ENCODE peak calls at places on chromosomes 11 and 22, in four cellular contexts. R is AG10803, F is lower lobe of right lung, D is esophagus squamous epithelium. U is an unnamed sample.

GRCh38 chr11:73860202-73860601 is 16.4 kb downstream of the COA4 start:
- DNase-seq in F (no peak), D (no peak), R (no peak), U (no peak)

GRCh38 chr22:20316844-20317401 is 2.9 kb downstream of the DGCR6L start:
- DNase-seq in F (no peak), D (no peak), R (no peak), U (no peak)

GRCh38 chr11:103530257-103530656 is 421.0 kb downstream of the DYNC2H1 start:
- DNase-seq in F (no peak), R (no peak), D (no peak), U (no peak)

GRCh38 chr22:37518509-37519267 is 527 bp downstream of the CARD10 start:
- DNase-seq in F (no peak), D (no peak), R (no peak), U (no peak)

GRCh38 chr22:35489225-35489624 is 51.4 kb upstream of the RASD2 start:
- DNase-seq in R (no peak), F (no peak), D (no peak), U (peak)

GRCh38 chr11:105244157-105244820 is 104.7 kb upstream of the CARD18 start:
- DNase-seq in R (peak), F (no peak), D (no peak), U (no peak)

GRCh38 chr11:100825610-100826009 is 138.5 kb downstream of the ARHGAP42 start:
- DNase-seq in F (no peak), D (no peak), R (no peak), U (no peak)

GRCh38 chr22:42632096-42632495 is 8.3 kb downstream of the ATP5MGL start:
- DNase-seq in D (no peak), F (no peak), R (no peak), U (no peak)

GRCh38 chr22:41382610-41383009 is 868 bp downstream of the TEF start:
- DNase-seq in R (peak), D (no peak), F (no peak), U (no peak)

GRCh38 chr11:62398011-62398994 is 20.5 kb upstream of the SCGB1A1 start:
- DNase-seq in F (no peak), D (no peak), R (peak), U (peak)

GRCh38 chr22:36773935-36774334 is 2.0 kb downstream of the IFT27 start:
- DNase-seq in D (no peak), R (peak), F (no peak), U (no peak)

GRCh38 chr22:46233231-46233630 is 16.9 kb downstream of the CDPF1 start:
- DNase-seq in D (no peak), F (no peak), R (peak), U (peak)

GRCh38 chr11:45662096-45662664 is 3.2 kb downstream of the CHST1 start:
- DNase-seq in R (no peak), F (no peak), D (no peak), U (peak)

GRCh38 chr11:127485541-127485940 is 485.0 kb upstream of the KIRREL3 start:
- DNase-seq in D (no peak), R (no peak), F (no peak), U (no peak)

GRCh38 chr11:64772318-64773018 is 5.9 kb downstream of the SF1 start:
- DNase-seq in R (no peak), D (no peak), F (no peak), U (no peak)

GRCh38 chr11:32032478-32032877 is 58.4 kb upstream of the RCN1 start:
- DNase-seq in F (no peak), R (peak), D (no peak), U (no peak)

GRCh38 chr11:65606876-65607613 is 7.0 kb downstream of the MAP3K11 start:
- DNase-seq in D (peak), F (peak), R (peak), U (peak)

GRCh38 chr11:84607975-84608787 is 1019.0 kb downstream of the DLG2 start:
- DNase-seq in F (no peak), D (no peak), R (no peak), U (no peak)

GRCh38 chr22:38284042-38284402 is 11.2 kb upstream of the TMEM184B start:
- DNase-seq in F (no peak), D (no peak), R (peak), U (peak)

GRCh38 chr11:116276051-116277044 is 496.4 kb downstream of the BUD13 start:
- DNase-seq in F (peak), R (peak), D (no peak), U (peak)

GRCh38 chr22:43818981-43819690 is 7.0 kb upstream of the EFCAB6 start:
- DNase-seq in R (no peak), D (no peak), F (no peak), U (no peak)

GRCh38 chr22:40621309-40622151 is 15.0 kb downstream of the MRTFA start:
- DNase-seq in R (no peak), D (no peak), F (no peak), U (no peak)

DNA sequence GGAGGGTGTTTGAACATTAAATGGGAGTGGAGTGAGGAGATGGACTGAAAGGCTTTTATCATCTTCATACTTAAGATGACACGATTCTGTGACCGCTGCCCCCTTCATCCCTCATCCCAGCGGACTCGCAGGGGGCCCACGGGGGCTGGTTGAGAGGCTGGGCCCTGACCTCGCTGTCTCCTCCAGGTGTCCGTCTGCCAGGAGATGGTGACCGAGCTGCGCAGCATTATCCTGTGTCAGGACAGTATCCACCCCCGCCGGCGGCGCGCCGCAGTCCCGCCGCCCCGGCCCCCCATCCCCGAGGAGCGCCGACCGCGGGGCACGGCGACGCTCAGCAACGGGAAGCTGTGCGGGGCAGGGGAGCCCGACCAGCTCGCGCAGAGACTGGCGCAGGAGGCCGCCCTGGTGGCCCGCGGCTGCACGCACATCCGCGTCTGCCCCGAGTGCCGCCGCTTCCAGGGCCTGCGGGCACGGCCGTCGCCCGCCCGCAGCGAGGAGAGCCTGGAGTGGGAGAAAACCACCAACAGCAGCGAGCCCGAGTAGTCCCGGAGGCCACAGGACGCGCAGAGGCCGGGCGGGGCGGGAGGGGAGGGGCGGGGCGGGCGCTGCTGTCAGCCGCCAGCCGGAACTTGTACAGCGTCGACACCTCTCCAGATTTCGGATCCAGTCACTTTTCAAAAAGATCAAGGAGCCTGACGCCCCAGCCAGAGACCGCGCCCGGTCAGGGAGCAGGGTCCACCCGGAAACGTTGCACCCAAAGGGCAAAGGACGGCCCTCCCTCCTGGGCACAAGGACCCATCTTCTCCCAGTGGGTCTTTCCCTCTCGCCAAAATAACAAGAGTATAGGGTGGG is 38.0 kb upstream of the TBCEL start:
- DNase-seq in D (no peak), R (peak), F (peak), U (peak)
- TF ChIP-seq CTCF in D (no peak), R (no peak), F (peak), U (no peak)

GRCh38 chr11:27211370-27212127 is 151.5 kb downstream of the CCDC34 start:
- DNase-seq in R (no peak), F (no peak), D (no peak), U (no peak)
- TF ChIP-seq CTCF in R (peak), F (peak), D (no peak), U (no peak)

GRCh38 chr22:22881116-22882032 is 6.2 kb upstream of the IGLL5 start:
- DNase-seq in R (no peak), F (no peak), D (no peak), U (no peak)
- TF ChIP-seq CTCF in R (no peak), F (no peak), D (no peak), U (no peak)

GRCh38 chr11:118956847-118957469 is 860 bp downstream of the UPK2 start:
- DNase-seq in F (no peak), D (no peak), R (no peak), U (no peak)
- TF ChIP-seq CTCF in F (peak), D (no peak), R (no peak), U (no peak)

GRCh38 chr11:60169264-60169915 is 13.5 kb downstream of the MS4A6A start:
- DNase-seq in R (no peak), D (no peak), F (no peak), U (no peak)
- TF ChIP-seq CTCF in R (peak), D (no peak), F (peak), U (peak)

GRCh38 chr22:47569389-47570299 is 807.2 kb downstream of the TBC1D22A start:
- DNase-seq in D (no peak), F (no peak), R (no peak), U (no peak)

GRCh38 chr22:47570300-47570685 is 807.8 kb downstream of the TBC1D22A start:
- DNase-seq in D (no peak), R (no peak), F (no peak), U (no peak)

GRCh38 chr22:47571616-47572015 is 809.2 kb downstream of the TBC1D22A start:
- DNase-seq in R (no peak), F (no peak), D (no peak), U (no peak)

GRCh38 chr22:47572443-47572842 is 810.0 kb downstream of the TBC1D22A start:
- DNase-seq in F (no peak), D (no peak), R (no peak), U (no peak)

DNA sequence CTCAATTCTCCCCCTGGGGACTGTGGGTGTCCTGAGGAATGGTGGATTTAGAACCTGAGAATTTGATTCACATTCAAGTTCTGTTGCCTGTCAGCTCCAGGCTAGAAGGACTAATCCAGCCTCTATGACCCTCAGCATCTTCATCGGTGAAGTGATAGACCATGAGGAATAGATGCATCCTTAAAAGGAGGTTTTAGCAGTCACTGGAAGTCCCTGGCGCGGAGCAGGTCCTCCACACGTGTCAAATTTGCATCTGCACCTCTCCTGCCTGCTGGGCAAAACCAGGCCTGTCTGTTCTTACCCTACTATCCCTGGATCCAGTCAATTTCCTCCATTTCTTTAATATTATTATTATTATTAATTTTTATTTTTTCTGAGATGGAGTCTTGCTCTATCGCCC is 808.4 kb downstream of the TBC1D22A start:
- DNase-seq in D (no peak), R (no peak), F (no peak), U (no peak)
- TF ChIP-seq CTCF in D (no peak), R (no peak), F (no peak), U (no peak)

GRCh38 chr11:111977141-111978027 is 40.2 kb downstream of the DIXDC1 start:
- DNase-seq in R (peak), D (no peak), F (peak), U (peak)
- TF ChIP-seq CTCF in R (no peak), D (no peak), F (no peak), U (no peak)

GRCh38 chr11:89495951-89496350 is 4.8 kb upstream of the NOX4 start:
- DNase-seq in F (no peak), R (peak), D (no peak), U (peak)

GRCh38 chr11:89503422-89503821 is 12.2 kb upstream of the NOX4 start:
- DNase-seq in D (no peak), F (no peak), R (no peak), U (no peak)

GRCh38 chr11:89504270-89504669 is 13.1 kb upstream of the NOX4 start:
- DNase-seq in F (no peak), R (no peak), D (no peak), U (no peak)

DNA sequence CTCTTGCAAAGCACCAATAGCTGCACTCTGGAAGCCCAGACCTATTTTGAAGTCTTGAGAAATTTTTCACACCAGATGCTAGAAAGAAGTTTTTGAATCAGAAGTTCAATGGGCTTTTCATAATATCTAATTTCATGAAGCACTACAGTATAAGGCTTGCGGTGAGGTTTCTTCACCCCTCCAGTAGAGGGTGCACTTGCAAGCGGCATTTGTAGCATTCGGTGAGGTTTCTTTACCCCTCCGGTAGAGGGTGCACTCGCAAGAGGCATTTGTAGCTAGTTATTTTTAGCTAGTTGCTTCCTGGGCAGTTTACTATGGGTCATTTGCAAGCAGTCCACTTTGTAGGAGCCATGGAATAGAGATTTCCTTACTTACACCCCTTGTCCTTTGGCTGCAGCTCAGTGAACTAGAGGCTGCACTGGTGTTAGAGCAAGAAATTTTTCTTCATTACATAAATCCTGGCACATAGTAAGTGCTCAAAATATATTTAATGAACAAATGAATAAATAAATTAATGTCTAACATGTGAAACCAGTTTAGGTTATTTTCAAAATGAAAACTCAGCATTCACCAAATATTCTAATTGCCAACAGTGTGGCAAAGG is 7.8 kb upstream of the NOX4 start:
- DNase-seq in R (no peak), F (no peak), D (no peak), U (no peak)
- TF ChIP-seq CTCF in R (peak), F (no peak), D (no peak), U (no peak)

U was measured in sigmoid colon.